ENCODE peak calls at places on chromosomes 6 and 20, in nine cellular contexts. One of them, this sample, is unnamed.

GRCh38 chr20:50409495-50409894 is 100.7 kb upstream of the PTPN1 start:
- DNase-seq in SW 1271: no peak
- DNase-seq in HTR-8/SVneo: no peak
- DNase-seq in T-cell: no peak
- DNase-seq in left colon: no peak
- DNase-seq in stimulated activated CD4-positive, alpha-beta T cell treated with anti-CD3 and anti-CD28 coated beads, TNF-alpha, amount 100 ng/mL, for 4 hours: no peak
- DNase-seq in stimulated activated CD8-positive, alpha-beta memory T cell treated with anti-CD3 and anti-CD28 coated beads, Interleukin-4, amount 100 ng/mL, for 48 hours: no peak
- DNase-seq in neural crest cell: no peak
- DNase-seq in colonic mucosa: no peak
- DNase-seq in this sample: no peak

GRCh38 chr6:29107758-29108157 is at the start of gene OR2J3:
- DNase-seq in SW 1271: no peak
- DNase-seq in HTR-8/SVneo: no peak
- DNase-seq in T-cell: no peak
- DNase-seq in left colon: no peak
- DNase-seq in stimulated activated CD4-positive, alpha-beta T cell treated with anti-CD3 and anti-CD28 coated beads, TNF-alpha, amount 100 ng/mL, for 4 hours: no peak
- DNase-seq in stimulated activated CD8-positive, alpha-beta memory T cell treated with anti-CD3 and anti-CD28 coated beads, Interleukin-4, amount 100 ng/mL, for 48 hours: no peak
- DNase-seq in neural crest cell: no peak
- DNase-seq in colonic mucosa: no peak
- DNase-seq in this sample: no peak

GRCh38 chr6:169965657-169966311 is 214.4 kb downstream of the ERMARD start:
- DNase-seq in SW 1271: no peak
- DNase-seq in HTR-8/SVneo: no peak
- DNase-seq in T-cell: no peak
- DNase-seq in left colon: no peak
- DNase-seq in stimulated activated CD4-positive, alpha-beta T cell treated with anti-CD3 and anti-CD28 coated beads, TNF-alpha, amount 100 ng/mL, for 4 hours: no peak
- DNase-seq in stimulated activated CD8-positive, alpha-beta memory T cell treated with anti-CD3 and anti-CD28 coated beads, Interleukin-4, amount 100 ng/mL, for 48 hours: peak; percentile 10
- DNase-seq in neural crest cell: no peak
- DNase-seq in colonic mucosa: peak; percentile 9
- DNase-seq in this sample: peak; percentile 38

GRCh38 chr20:51720854-51721253 is 47.3 kb downstream of the ATP9A start:
- DNase-seq in SW 1271: no peak
- DNase-seq in HTR-8/SVneo: no peak
- DNase-seq in T-cell: no peak
- DNase-seq in left colon: no peak
- DNase-seq in stimulated activated CD4-positive, alpha-beta T cell treated with anti-CD3 and anti-CD28 coated beads, TNF-alpha, amount 100 ng/mL, for 4 hours: no peak
- DNase-seq in stimulated activated CD8-positive, alpha-beta memory T cell treated with anti-CD3 and anti-CD28 coated beads, Interleukin-4, amount 100 ng/mL, for 48 hours: no peak
- DNase-seq in neural crest cell: no peak
- DNase-seq in colonic mucosa: no peak
- DNase-seq in this sample: no peak

GRCh38 chr6:701696-702479 is 8.9 kb upstream of the EXOC2 start:
- DNase-seq in SW 1271: no peak
- DNase-seq in HTR-8/SVneo: no peak
- DNase-seq in T-cell: no peak
- DNase-seq in left colon: no peak
- DNase-seq in stimulated activated CD4-positive, alpha-beta T cell treated with anti-CD3 and anti-CD28 coated beads, TNF-alpha, amount 100 ng/mL, for 4 hours: no peak
- DNase-seq in stimulated activated CD8-positive, alpha-beta memory T cell treated with anti-CD3 and anti-CD28 coated beads, Interleukin-4, amount 100 ng/mL, for 48 hours: no peak
- DNase-seq in neural crest cell: no peak
- DNase-seq in colonic mucosa: no peak
- DNase-seq in this sample: no peak

GRCh38 chr6:91669154-91669903 is 1082.5 kb upstream of the MAP3K7 start:
- DNase-seq in SW 1271: no peak
- DNase-seq in HTR-8/SVneo: no peak
- DNase-seq in T-cell: no peak
- DNase-seq in left colon: no peak
- DNase-seq in stimulated activated CD4-positive, alpha-beta T cell treated with anti-CD3 and anti-CD28 coated beads, TNF-alpha, amount 100 ng/mL, for 4 hours: no peak
- DNase-seq in stimulated activated CD8-positive, alpha-beta memory T cell treated with anti-CD3 and anti-CD28 coated beads, Interleukin-4, amount 100 ng/mL, for 48 hours: no peak
- DNase-seq in neural crest cell: no peak
- DNase-seq in colonic mucosa: no peak
- DNase-seq in this sample: no peak

GRCh38 chr6:56399672-56400263 is 152.4 kb upstream of the COL21A1 start:
- DNase-seq in SW 1271: no peak
- DNase-seq in HTR-8/SVneo: no peak
- DNase-seq in T-cell: no peak
- DNase-seq in left colon: no peak
- DNase-seq in stimulated activated CD4-positive, alpha-beta T cell treated with anti-CD3 and anti-CD28 coated beads, TNF-alpha, amount 100 ng/mL, for 4 hours: no peak
- DNase-seq in stimulated activated CD8-positive, alpha-beta memory T cell treated with anti-CD3 and anti-CD28 coated beads, Interleukin-4, amount 100 ng/mL, for 48 hours: no peak
- DNase-seq in neural crest cell: no peak
- DNase-seq in colonic mucosa: no peak
- DNase-seq in this sample: no peak

GRCh38 chr6:167150815-167151557 is 6.8 kb downstream of the GPR31 start:
- DNase-seq in SW 1271: no peak
- DNase-seq in HTR-8/SVneo: no peak
- DNase-seq in T-cell: no peak
- DNase-seq in left colon: no peak
- DNase-seq in stimulated activated CD4-positive, alpha-beta T cell treated with anti-CD3 and anti-CD28 coated beads, TNF-alpha, amount 100 ng/mL, for 4 hours: no peak
- DNase-seq in stimulated activated CD8-positive, alpha-beta memory T cell treated with anti-CD3 and anti-CD28 coated beads, Interleukin-4, amount 100 ng/mL, for 48 hours: no peak
- DNase-seq in neural crest cell: no peak
- DNase-seq in colonic mucosa: no peak
- DNase-seq in this sample: no peak

GRCh38 chr6:38876470-38876869 is 161.4 kb downstream of the DNAH8 start:
- DNase-seq in SW 1271: no peak
- DNase-seq in HTR-8/SVneo: no peak
- DNase-seq in T-cell: peak; percentile 34
- DNase-seq in left colon: peak; percentile 13
- DNase-seq in stimulated activated CD4-positive, alpha-beta T cell treated with anti-CD3 and anti-CD28 coated beads, TNF-alpha, amount 100 ng/mL, for 4 hours: no peak
- DNase-seq in stimulated activated CD8-positive, alpha-beta memory T cell treated with anti-CD3 and anti-CD28 coated beads, Interleukin-4, amount 100 ng/mL, for 48 hours: peak; percentile 26
- DNase-seq in neural crest cell: no peak
- DNase-seq in colonic mucosa: peak; percentile 17
- DNase-seq in this sample: no peak

GRCh38 chr20:36461600-36462439 is 79.5 kb upstream of the MYL9 start:
- DNase-seq in SW 1271: peak; percentile 84
- DNase-seq in HTR-8/SVneo: no peak
- DNase-seq in T-cell: no peak
- DNase-seq in left colon: peak; percentile 72
- DNase-seq in stimulated activated CD4-positive, alpha-beta T cell treated with anti-CD3 and anti-CD28 coated beads, TNF-alpha, amount 100 ng/mL, for 4 hours: no peak
- DNase-seq in stimulated activated CD8-positive, alpha-beta memory T cell treated with anti-CD3 and anti-CD28 coated beads, Interleukin-4, amount 100 ng/mL, for 48 hours: peak; percentile 54
- DNase-seq in neural crest cell: peak; percentile 42
- DNase-seq in colonic mucosa: peak; percentile 57
- DNase-seq in this sample: no peak

GRCh38 chr20:36604952-36605308 is 649 bp upstream of the RAB5IF start:
- DNase-seq in SW 1271: peak; percentile 71
- DNase-seq in HTR-8/SVneo: no peak
- DNase-seq in T-cell: peak; percentile 34
- DNase-seq in left colon: peak; percentile 62
- DNase-seq in stimulated activated CD4-positive, alpha-beta T cell treated with anti-CD3 and anti-CD28 coated beads, TNF-alpha, amount 100 ng/mL, for 4 hours: peak; percentile 27
- DNase-seq in stimulated activated CD8-positive, alpha-beta memory T cell treated with anti-CD3 and anti-CD28 coated beads, Interleukin-4, amount 100 ng/mL, for 48 hours: peak; percentile 65
- DNase-seq in neural crest cell: no peak
- DNase-seq in colonic mucosa: peak; percentile 49
- DNase-seq in this sample: no peak

GRCh38 chr6:52551483-52552277 is 25.2 kb downstream of the TRAM2 start:
- DNase-seq in SW 1271: peak; percentile 85
- DNase-seq in HTR-8/SVneo: peak; percentile 84
- DNase-seq in T-cell: no peak
- DNase-seq in left colon: peak; percentile 51
- DNase-seq in stimulated activated CD4-positive, alpha-beta T cell treated with anti-CD3 and anti-CD28 coated beads, TNF-alpha, amount 100 ng/mL, for 4 hours: no peak
- DNase-seq in stimulated activated CD8-positive, alpha-beta memory T cell treated with anti-CD3 and anti-CD28 coated beads, Interleukin-4, amount 100 ng/mL, for 48 hours: no peak
- DNase-seq in neural crest cell: peak; percentile 26
- DNase-seq in colonic mucosa: peak; percentile 66
- DNase-seq in this sample: no peak

GRCh38 chr6:47138046-47138445 is 95.9 kb upstream of the ADGRF1 start:
- DNase-seq in SW 1271: no peak
- DNase-seq in HTR-8/SVneo: no peak
- DNase-seq in T-cell: no peak
- DNase-seq in left colon: no peak
- DNase-seq in stimulated activated CD4-positive, alpha-beta T cell treated with anti-CD3 and anti-CD28 coated beads, TNF-alpha, amount 100 ng/mL, for 4 hours: no peak
- DNase-seq in stimulated activated CD8-positive, alpha-beta memory T cell treated with anti-CD3 and anti-CD28 coated beads, Interleukin-4, amount 100 ng/mL, for 48 hours: no peak
- DNase-seq in neural crest cell: no peak
- DNase-seq in colonic mucosa: no peak
- DNase-seq in this sample: no peak

GRCh38 chr20:54475334-54476287 is at the start of gene DOK5:
- DNase-seq in SW 1271: no peak
- DNase-seq in HTR-8/SVneo: no peak
- DNase-seq in T-cell: no peak
- DNase-seq in left colon: peak; percentile 4
- DNase-seq in stimulated activated CD4-positive, alpha-beta T cell treated with anti-CD3 and anti-CD28 coated beads, TNF-alpha, amount 100 ng/mL, for 4 hours: no peak
- DNase-seq in stimulated activated CD8-positive, alpha-beta memory T cell treated with anti-CD3 and anti-CD28 coated beads, Interleukin-4, amount 100 ng/mL, for 48 hours: no peak
- DNase-seq in neural crest cell: peak; percentile 31
- DNase-seq in colonic mucosa: no peak
- DNase-seq in this sample: peak; percentile 86

GRCh38 chr6:32867022-32867477 is 13.1 kb downstream of the PSMB9 start:
- DNase-seq in SW 1271: no peak
- DNase-seq in HTR-8/SVneo: no peak
- DNase-seq in T-cell: no peak
- DNase-seq in left colon: no peak
- DNase-seq in stimulated activated CD4-positive, alpha-beta T cell treated with anti-CD3 and anti-CD28 coated beads, TNF-alpha, amount 100 ng/mL, for 4 hours: no peak
- DNase-seq in stimulated activated CD8-positive, alpha-beta memory T cell treated with anti-CD3 and anti-CD28 coated beads, Interleukin-4, amount 100 ng/mL, for 48 hours: no peak
- DNase-seq in neural crest cell: no peak
- DNase-seq in colonic mucosa: no peak
- DNase-seq in this sample: no peak

GRCh38 chr6:35718911-35719381 is 17.9 kb upstream of the ARMC12 start:
- DNase-seq in SW 1271: no peak
- DNase-seq in HTR-8/SVneo: no peak
- DNase-seq in T-cell: no peak
- DNase-seq in left colon: no peak
- DNase-seq in stimulated activated CD4-positive, alpha-beta T cell treated with anti-CD3 and anti-CD28 coated beads, TNF-alpha, amount 100 ng/mL, for 4 hours: no peak
- DNase-seq in stimulated activated CD8-positive, alpha-beta memory T cell treated with anti-CD3 and anti-CD28 coated beads, Interleukin-4, amount 100 ng/mL, for 48 hours: peak; percentile 67
- DNase-seq in neural crest cell: no peak
- DNase-seq in colonic mucosa: no peak
- DNase-seq in this sample: no peak

GRCh38 chr20:19672498-19672897 is 85.6 kb upstream of the RIN2 start:
- DNase-seq in SW 1271: no peak
- DNase-seq in HTR-8/SVneo: no peak
- DNase-seq in T-cell: no peak
- DNase-seq in left colon: no peak
- DNase-seq in stimulated activated CD4-positive, alpha-beta T cell treated with anti-CD3 and anti-CD28 coated beads, TNF-alpha, amount 100 ng/mL, for 4 hours: no peak
- DNase-seq in stimulated activated CD8-positive, alpha-beta memory T cell treated with anti-CD3 and anti-CD28 coated beads, Interleukin-4, amount 100 ng/mL, for 48 hours: no peak
- DNase-seq in neural crest cell: no peak
- DNase-seq in colonic mucosa: no peak
- DNase-seq in this sample: no peak

GRCh38 chr6:166645928-166646327 is 18.9 kb upstream of the RPS6KA2 start:
- DNase-seq in SW 1271: no peak
- DNase-seq in HTR-8/SVneo: no peak
- DNase-seq in T-cell: no peak
- DNase-seq in left colon: no peak
- DNase-seq in stimulated activated CD4-positive, alpha-beta T cell treated with anti-CD3 and anti-CD28 coated beads, TNF-alpha, amount 100 ng/mL, for 4 hours: no peak
- DNase-seq in stimulated activated CD8-positive, alpha-beta memory T cell treated with anti-CD3 and anti-CD28 coated beads, Interleukin-4, amount 100 ng/mL, for 48 hours: no peak
- DNase-seq in neural crest cell: no peak
- DNase-seq in colonic mucosa: no peak
- DNase-seq in this sample: no peak

GRCh38 chr6:219641-220198 is 72.6 kb upstream of the DUSP22 start:
- DNase-seq in SW 1271: no peak
- DNase-seq in HTR-8/SVneo: peak; percentile 52
- DNase-seq in T-cell: no peak
- DNase-seq in left colon: peak; percentile 50
- DNase-seq in stimulated activated CD4-positive, alpha-beta T cell treated with anti-CD3 and anti-CD28 coated beads, TNF-alpha, amount 100 ng/mL, for 4 hours: no peak
- DNase-seq in stimulated activated CD8-positive, alpha-beta memory T cell treated with anti-CD3 and anti-CD28 coated beads, Interleukin-4, amount 100 ng/mL, for 48 hours: peak; percentile 37
- DNase-seq in neural crest cell: peak; percentile 20
- DNase-seq in colonic mucosa: no peak
- DNase-seq in this sample: peak; percentile 88

GRCh38 chr6:54654376-54654775 is 192.2 kb upstream of the FAM83B start:
- DNase-seq in SW 1271: no peak
- DNase-seq in HTR-8/SVneo: no peak
- DNase-seq in T-cell: no peak
- DNase-seq in left colon: no peak
- DNase-seq in stimulated activated CD4-positive, alpha-beta T cell treated with anti-CD3 and anti-CD28 coated beads, TNF-alpha, amount 100 ng/mL, for 4 hours: no peak
- DNase-seq in stimulated activated CD8-positive, alpha-beta memory T cell treated with anti-CD3 and anti-CD28 coated beads, Interleukin-4, amount 100 ng/mL, for 48 hours: no peak
- DNase-seq in neural crest cell: no peak
- DNase-seq in colonic mucosa: no peak
- DNase-seq in this sample: no peak

GRCh38 chr20:757509-757908 is 10.8 kb downstream of the SLC52A3 start:
- DNase-seq in SW 1271: no peak
- DNase-seq in HTR-8/SVneo: no peak
- DNase-seq in T-cell: no peak
- DNase-seq in left colon: no peak
- DNase-seq in stimulated activated CD4-positive, alpha-beta T cell treated with anti-CD3 and anti-CD28 coated beads, TNF-alpha, amount 100 ng/mL, for 4 hours: no peak
- DNase-seq in stimulated activated CD8-positive, alpha-beta memory T cell treated with anti-CD3 and anti-CD28 coated beads, Interleukin-4, amount 100 ng/mL, for 48 hours: no peak
- DNase-seq in neural crest cell: no peak
- DNase-seq in colonic mucosa: no peak
- DNase-seq in this sample: no peak

GRCh38 chr6:83055366-83055964 is 10.2 kb downstream of the UBE3D start:
- DNase-seq in SW 1271: peak; percentile 38
- DNase-seq in HTR-8/SVneo: peak; percentile 45
- DNase-seq in T-cell: peak; percentile 10
- DNase-seq in left colon: peak; percentile 24
- DNase-seq in stimulated activated CD4-positive, alpha-beta T cell treated with anti-CD3 and anti-CD28 coated beads, TNF-alpha, amount 100 ng/mL, for 4 hours: no peak
- DNase-seq in stimulated activated CD8-positive, alpha-beta memory T cell treated with anti-CD3 and anti-CD28 coated beads, Interleukin-4, amount 100 ng/mL, for 48 hours: peak; percentile 36
- DNase-seq in neural crest cell: peak; percentile 63
- DNase-seq in colonic mucosa: peak; percentile 49
- DNase-seq in this sample: no peak

GRCh38 chr6:136014454-136015421 is 163.2 kb downstream of the PDE7B start:
- DNase-seq in SW 1271: peak; percentile 15
- DNase-seq in HTR-8/SVneo: peak; percentile 79
- DNase-seq in T-cell: no peak
- DNase-seq in left colon: no peak
- DNase-seq in stimulated activated CD4-positive, alpha-beta T cell treated with anti-CD3 and anti-CD28 coated beads, TNF-alpha, amount 100 ng/mL, for 4 hours: no peak
- DNase-seq in stimulated activated CD8-positive, alpha-beta memory T cell treated with anti-CD3 and anti-CD28 coated beads, Interleukin-4, amount 100 ng/mL, for 48 hours: no peak
- DNase-seq in neural crest cell: no peak
- DNase-seq in colonic mucosa: no peak
- DNase-seq in this sample: no peak

GRCh38 chr6:150417899-150418824 is 49.4 kb downstream of the IYD start:
- DNase-seq in SW 1271: peak; percentile 69
- DNase-seq in HTR-8/SVneo: peak; percentile 60
- DNase-seq in T-cell: no peak
- DNase-seq in left colon: no peak
- DNase-seq in stimulated activated CD4-positive, alpha-beta T cell treated with anti-CD3 and anti-CD28 coated beads, TNF-alpha, amount 100 ng/mL, for 4 hours: no peak
- DNase-seq in stimulated activated CD8-positive, alpha-beta memory T cell treated with anti-CD3 and anti-CD28 coated beads, Interleukin-4, amount 100 ng/mL, for 48 hours: peak; percentile 36
- DNase-seq in neural crest cell: no peak
- DNase-seq in colonic mucosa: peak; percentile 50
- DNase-seq in this sample: no peak

GRCh38 chr20:59525500-59526241 is 78.7 kb upstream of the PHACTR3 start:
- DNase-seq in SW 1271: peak; percentile 68
- DNase-seq in HTR-8/SVneo: peak; percentile 94
- DNase-seq in T-cell: no peak
- DNase-seq in left colon: peak; percentile 63
- DNase-seq in stimulated activated CD4-positive, alpha-beta T cell treated with anti-CD3 and anti-CD28 coated beads, TNF-alpha, amount 100 ng/mL, for 4 hours: no peak
- DNase-seq in stimulated activated CD8-positive, alpha-beta memory T cell treated with anti-CD3 and anti-CD28 coated beads, Interleukin-4, amount 100 ng/mL, for 48 hours: peak; percentile 69
- DNase-seq in neural crest cell: peak; percentile 87
- DNase-seq in colonic mucosa: peak; percentile 54
- DNase-seq in this sample: peak; percentile 73

GRCh38 chr6:114063956-114064355 is 93.0 kb upstream of the HDAC2 start:
- DNase-seq in SW 1271: no peak
- DNase-seq in HTR-8/SVneo: no peak
- DNase-seq in T-cell: no peak
- DNase-seq in left colon: no peak
- DNase-seq in stimulated activated CD4-positive, alpha-beta T cell treated with anti-CD3 and anti-CD28 coated beads, TNF-alpha, amount 100 ng/mL, for 4 hours: no peak
- DNase-seq in stimulated activated CD8-positive, alpha-beta memory T cell treated with anti-CD3 and anti-CD28 coated beads, Interleukin-4, amount 100 ng/mL, for 48 hours: no peak
- DNase-seq in neural crest cell: no peak
- DNase-seq in colonic mucosa: no peak
- DNase-seq in this sample: no peak